ENCODE peak calls at places on chromosomes 2 and 18, in seven cellular contexts. L is PC-3, X is GM23248, D is neural progenitor cell, Q is HCT116, B is neuronal stem cell, P is mammary epithelial cell. O is an unnamed sample.

GRCh38 chr2:240556553-240557100 is 1.2 kb downstream of the ANKMY1 start:
- DNase-seq in B (no peak), Q (no peak), X (peak), P (peak), D (peak), L (peak), O (no peak)

GRCh38 chr2:157587576-157587975 is 41.1 kb downstream of the ACVR1C start:
- DNase-seq in Q (no peak), B (no peak), D (peak), X (no peak), L (no peak), P (no peak), O (no peak)

GRCh38 chr2:29462293-29462692 is 347.1 kb downstream of the CLIP4 start:
- DNase-seq in D (no peak), P (peak), X (peak), L (peak), B (no peak), Q (no peak), O (no peak)

GRCh38 chr2:136863874-136864273 is 98.5 kb downstream of the THSD7B start:
- DNase-seq in B (no peak), L (no peak), Q (no peak), D (no peak), X (no peak), P (no peak), O (no peak)

GRCh38 chr2:116988303-116988702 is 826.2 kb upstream of the DDX18 start:
- DNase-seq in D (no peak), P (peak), L (peak), X (no peak), B (no peak), Q (no peak), O (no peak)

GRCh38 chr2:16623046-16623445 is 42.6 kb downstream of the CYRIA start:
- DNase-seq in D (no peak), B (no peak), L (peak), Q (no peak), X (peak), P (peak), O (no peak)

GRCh38 chr2:43175187-43175490 is 51.3 kb downstream of the ZFP36L2 start:
- DNase-seq in Q (no peak), B (no peak), P (peak), X (peak), D (peak), L (no peak), O (no peak)

GRCh38 chr2:101474752-101475384 is at the start of gene RFX8:
- DNase-seq in D (no peak), P (peak), Q (no peak), X (peak), L (peak), B (no peak), O (no peak)

GRCh38 chr2:36805635-36806224 is 109.2 kb downstream of the VIT start:
- DNase-seq in Q (no peak), X (no peak), D (no peak), B (no peak), L (no peak), P (no peak), O (no peak)

GRCh38 chr2:3179208-3179607 is 198.4 kb downstream of the EIPR1 start:
- DNase-seq in D (peak), B (no peak), Q (no peak), X (no peak), P (no peak), L (no peak), O (no peak)

GRCh38 chr18:79897940-79898625 is 53.4 kb downstream of the SLC66A2 start:
- DNase-seq in L (no peak), P (no peak), D (no peak), Q (no peak), B (no peak), X (no peak), O (no peak)

GRCh38 chr18:374735-375168 is 106.9 kb upstream of the THOC1 start:
- DNase-seq in Q (no peak), L (no peak), P (no peak), X (peak), D (no peak), B (no peak), O (no peak)
- H3K9ac ChIP-seq in Q (no peak), L (no peak), P (no peak), X (no peak), D (no peak), B (no peak), O (no peak)

DNA sequence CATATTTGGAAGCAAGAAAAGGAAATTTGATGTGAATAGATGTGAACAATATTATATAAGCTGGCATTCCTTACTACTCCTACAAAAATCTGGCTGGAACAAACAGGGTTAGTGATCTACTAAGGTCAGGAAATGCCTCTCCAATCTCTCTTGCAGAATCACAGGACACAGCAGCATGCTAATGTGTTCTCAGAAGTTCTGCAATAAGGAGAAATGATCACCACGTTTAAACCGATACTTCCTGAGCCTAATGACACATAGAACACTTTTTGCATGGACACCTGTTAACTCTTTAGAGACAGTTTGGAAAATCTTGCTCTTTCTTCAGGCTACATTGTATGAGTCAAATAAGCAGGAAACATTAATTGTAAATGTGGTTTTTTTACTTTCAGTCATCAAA is 89.6 kb upstream of the MAP3K20 start:
- DNase-seq in L (peak), D (no peak), P (peak), Q (no peak), B (no peak), X (peak), O (no peak)
- H3K4me3 ChIP-seq in L (peak), D (no peak), P (no peak), Q (no peak), B (no peak), X (peak), O (no peak)

GRCh38 chr2:176639016-176639343 is 369.7 kb downstream of the MTX2 start:
- DNase-seq in Q (no peak), X (no peak), L (no peak), P (no peak), B (no peak), D (no peak), O (no peak)

GRCh38 chr2:176636376-176636775 is 367.1 kb downstream of the MTX2 start:
- DNase-seq in X (peak), B (peak), L (peak), Q (no peak), P (no peak), D (no peak), O (no peak)

GRCh38 chr2:176637497-176638166 is 368.4 kb downstream of the MTX2 start:
- DNase-seq in D (peak), Q (no peak), P (peak), B (peak), L (peak), X (peak), O (no peak)

GRCh38 chr2:176637134-176637496 is 367.9 kb downstream of the MTX2 start:
- DNase-seq in Q (no peak), D (peak), B (peak), L (no peak), X (peak), P (no peak), O (no peak)

DNA sequence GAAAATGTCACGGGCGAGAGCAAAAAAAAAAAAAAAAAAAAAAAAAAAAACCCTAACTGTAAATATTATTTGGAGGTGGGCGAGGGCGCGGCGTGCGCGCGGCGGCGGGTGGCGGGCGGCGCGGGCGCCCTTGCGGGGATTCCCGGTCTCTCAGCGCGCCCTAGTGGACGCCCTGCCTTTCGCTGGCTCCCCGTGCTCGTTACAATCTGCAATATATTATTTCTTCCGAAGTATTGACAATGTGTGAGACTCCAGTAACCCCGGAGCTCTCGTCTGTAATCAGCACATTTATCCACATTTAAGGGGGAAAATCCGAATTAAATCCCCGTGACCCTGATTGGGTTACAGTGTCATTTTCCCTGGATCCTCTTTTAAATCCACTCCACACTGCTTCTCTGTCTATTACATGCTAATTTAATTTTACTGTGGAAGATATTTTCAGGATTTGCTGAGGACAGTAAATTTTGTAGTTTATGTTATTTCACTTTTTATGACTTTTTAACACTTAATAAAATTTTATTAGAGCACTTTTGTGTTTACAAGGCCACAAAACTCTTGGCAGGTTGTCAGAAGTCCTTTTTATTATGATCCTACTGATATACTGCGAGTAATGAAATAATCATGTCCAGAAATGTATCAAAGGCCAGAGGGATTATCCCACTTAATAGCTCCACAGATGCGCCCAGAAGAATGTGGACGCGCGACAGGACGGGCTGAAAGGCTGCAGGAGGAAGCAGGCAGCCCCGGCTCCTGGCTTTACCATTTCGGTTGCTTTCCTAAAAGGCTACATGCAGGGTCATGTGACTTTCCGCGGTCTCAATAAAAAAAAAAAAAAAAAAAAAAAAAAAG is 369.1 kb downstream of the MTX2 start:
- DNase-seq in L (peak), B (peak), X (peak), D (peak), Q (no peak), P (peak), O (no peak)
- H3K9ac ChIP-seq in L (peak), B (no peak), X (peak), D (no peak), Q (no peak), P (no peak), O (peak)

DNA sequence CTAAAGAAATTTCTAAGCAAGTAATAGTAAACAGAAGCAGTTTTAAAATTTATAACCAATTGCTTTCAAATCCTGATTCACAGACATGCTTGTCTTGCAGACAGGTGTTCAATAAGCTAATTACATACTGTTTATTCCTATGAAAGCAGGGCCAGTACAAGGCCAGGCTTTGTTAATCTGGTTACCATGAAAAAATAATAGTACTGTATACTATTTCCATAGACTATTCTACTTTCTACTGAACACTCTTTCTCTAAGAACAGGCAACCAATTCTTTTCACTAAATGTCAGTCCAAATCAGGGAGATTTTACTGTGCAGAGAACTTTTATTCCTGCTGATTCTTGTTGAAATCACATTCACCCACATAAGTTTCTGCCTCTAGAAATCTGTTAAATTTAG is 2.9 kb upstream of the SRSF7 start:
- DNase-seq in L (no peak), D (no peak), B (no peak), P (no peak), Q (no peak), X (no peak), O (no peak)
- H3K4me3 ChIP-seq in L (no peak), D (no peak), B (no peak), P (no peak), Q (no peak), X (peak), O (peak)

DNA sequence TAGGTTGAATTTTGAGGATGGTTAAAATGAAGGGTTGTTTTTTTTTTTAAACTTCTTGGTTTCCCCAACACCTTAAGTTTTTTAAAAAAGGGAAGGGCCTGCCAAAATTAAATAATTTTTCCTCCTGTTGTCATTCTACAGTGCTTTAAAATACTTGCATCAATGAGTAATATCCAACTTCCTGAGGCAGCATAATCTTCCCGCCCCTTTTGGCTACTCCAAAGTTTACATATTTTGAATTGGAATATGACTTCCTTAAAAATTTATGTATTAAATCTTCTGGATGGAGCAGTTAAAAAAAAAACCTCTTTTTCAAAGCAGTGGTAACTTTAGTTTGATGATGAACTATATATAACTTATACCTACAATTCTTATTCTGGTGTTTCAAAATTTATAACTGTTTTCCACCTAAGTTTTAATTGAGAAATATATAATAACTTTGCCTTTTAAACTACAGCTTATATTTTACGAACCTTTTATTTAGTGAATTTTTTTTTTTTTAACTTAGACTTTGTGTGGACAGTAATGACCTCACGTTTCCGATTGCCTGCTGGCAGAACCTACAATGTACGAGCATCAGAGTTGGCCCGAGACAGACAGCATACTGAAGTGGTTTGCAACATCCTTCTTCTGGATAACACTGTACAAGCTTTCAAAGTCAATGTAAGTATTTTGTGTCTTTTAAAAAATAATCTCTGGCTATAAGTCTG is 49.8 kb downstream of the PTPN4 start:
- DNase-seq in P (no peak), B (no peak), D (no peak), L (peak), Q (no peak), X (peak), O (no peak)
- H3K9ac ChIP-seq in P (no peak), B (no peak), D (no peak), L (peak), Q (no peak), X (peak), O (peak)

GRCh38 chr2:119223521-119224390 is at the start of gene STEAP3:
- DNase-seq in D (peak), X (peak), Q (peak), P (peak), L (peak), B (peak), O (no peak)

GRCh38 chr2:119225084-119225864 is 1.6 kb downstream of the STEAP3 start:
- DNase-seq in L (peak), X (no peak), D (no peak), P (no peak), B (no peak), Q (no peak), O (no peak)

GRCh38 chr2:119225926-119226325 is 2.3 kb downstream of the STEAP3 start:
- DNase-seq in D (no peak), Q (no peak), X (no peak), L (no peak), B (no peak), P (no peak), O (no peak)

GRCh38 chr2:119222863-119223520 is 642 bp upstream of the STEAP3 start:
- DNase-seq in Q (no peak), D (no peak), X (no peak), L (no peak), P (no peak), B (no peak), O (no peak)

DNA sequence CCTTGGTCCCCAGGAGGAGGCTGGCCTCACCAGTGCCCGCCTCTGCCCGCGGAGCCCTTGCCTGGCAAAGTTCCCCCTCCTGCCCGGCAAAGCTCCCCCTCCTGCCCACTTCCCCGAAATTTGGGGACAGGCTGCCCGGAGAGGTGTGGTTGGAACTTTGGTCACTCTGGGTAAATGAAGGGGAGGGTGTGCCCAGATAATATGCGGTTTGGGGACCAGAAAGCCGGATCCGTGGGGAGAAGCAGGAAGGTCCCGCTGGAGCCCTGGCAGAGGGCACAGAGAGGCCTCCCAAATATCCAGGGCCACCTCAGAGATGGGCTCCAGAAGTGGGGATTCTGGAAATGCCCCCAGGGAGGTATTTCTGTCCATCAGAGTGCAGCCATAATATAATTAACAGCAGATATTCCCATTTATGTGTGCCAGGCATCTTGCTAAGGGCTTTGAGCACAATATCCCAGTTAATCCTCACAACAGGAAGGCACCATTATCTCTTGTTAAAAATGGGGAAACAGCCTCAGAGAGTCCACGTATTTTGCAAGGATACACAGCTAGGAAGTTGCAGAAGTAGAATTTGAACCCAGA is 848 bp downstream of the STEAP3 start:
- DNase-seq in P (no peak), L (no peak), X (no peak), Q (no peak), B (no peak), D (no peak), O (no peak)
- H3K4me3 ChIP-seq in P (peak), L (peak), X (peak), Q (peak), B (no peak), D (peak), O (no peak)

GRCh38 chr2:9141379-9141667 is 65.3 kb upstream of the ASAP2 start:
- DNase-seq in D (no peak), Q (no peak), X (no peak), P (no peak), B (no peak), L (no peak), O (no peak)

GRCh38 chr2:9140570-9141378 is 65.8 kb upstream of the ASAP2 start:
- DNase-seq in P (no peak), B (no peak), Q (no peak), L (no peak), D (no peak), X (peak), O (no peak)

GRCh38 chr2:9143264-9143815 is 63.3 kb upstream of the ASAP2 start:
- DNase-seq in B (no peak), L (no peak), X (peak), P (no peak), D (no peak), Q (no peak), O (no peak)

GRCh38 chr2:9142551-9143263 is 63.9 kb upstream of the ASAP2 start:
- DNase-seq in X (peak), D (peak), L (peak), P (peak), Q (peak), B (peak), O (no peak)

GRCh38 chr2:9141706-9142460 is 64.7 kb upstream of the ASAP2 start:
- DNase-seq in P (no peak), Q (no peak), D (no peak), L (no peak), X (no peak), B (no peak), O (no peak)
- H3K9ac ChIP-seq in P (no peak), Q (peak), D (no peak), L (no peak), X (peak), B (no peak), O (no peak)

GRCh38 chr2:239309398-239310245 is 91.2 kb downstream of the HDAC4 start:
- DNase-seq in Q (no peak), L (no peak), P (no peak), B (no peak), X (no peak), D (no peak), O (no peak)
- H3K4me3 ChIP-seq in Q (no peak), L (no peak), P (no peak), B (no peak), X (peak), D (no peak), O (peak)

GRCh38 chr2:46849741-46850474 is 65.7 kb downstream of the MCFD2 start:
- DNase-seq in P (no peak), Q (no peak), D (no peak), L (peak), B (no peak), X (peak), O (no peak)

GRCh38 chr2:46852124-46852523 is 63.5 kb downstream of the MCFD2 start:
- DNase-seq in P (no peak), Q (no peak), L (no peak), B (no peak), D (no peak), X (no peak), O (no peak)

GRCh38 chr2:46849080-46849715 is 66.4 kb downstream of the MCFD2 start:
- DNase-seq in X (peak), D (no peak), L (peak), P (no peak), Q (no peak), B (no peak), O (no peak)

GRCh38 chr2:46852598-46852997 is 63.0 kb downstream of the MCFD2 start:
- DNase-seq in P (no peak), B (no peak), L (no peak), X (peak), D (no peak), Q (no peak), O (no peak)

GRCh38 chr2:46850742-46851141 is 64.9 kb downstream of the MCFD2 start:
- DNase-seq in B (no peak), P (peak), L (peak), Q (no peak), X (peak), D (no peak), O (no peak)
- H3K9ac ChIP-seq in B (no peak), P (no peak), L (peak), Q (peak), X (peak), D (no peak), O (no peak)